ENCODE peak calls at places on chromosome 13, in eight cellular contexts. One of them, this sample, is unnamed. For H3K4me1, the result is how much of the 10 kb centered on the place peaks cover.

GRCh38 chr13:111270126-111270525 is 50.3 kb upstream of the TEX29 start:
- DNase-seq in fibroblast of lung: peak
- DNase-seq in GM12878: no peak
- DNase-seq in BE2C: no peak
- DNase-seq in cardiac muscle cell: no peak
- DNase-seq in spleen: no peak
- DNase-seq in mammary epithelial cell: no peak
- DNase-seq in Peyer's patch: no peak
- DNase-seq in this sample: no peak

GRCh38 chr13:50011461-50011860 is 3.8 kb upstream of the KCNRG start:
- DNase-seq in fibroblast of lung: no peak
- DNase-seq in GM12878: no peak
- DNase-seq in BE2C: no peak
- DNase-seq in cardiac muscle cell: no peak
- DNase-seq in spleen: no peak
- DNase-seq in mammary epithelial cell: no peak
- DNase-seq in Peyer's patch: no peak
- DNase-seq in this sample: no peak

GRCh38 chr13:80571346-80572307 is 230.7 kb upstream of the SPRY2 start:
- DNase-seq in fibroblast of lung: no peak
- DNase-seq in GM12878: no peak
- DNase-seq in BE2C: peak
- DNase-seq in cardiac muscle cell: no peak
- DNase-seq in spleen: no peak
- DNase-seq in mammary epithelial cell: no peak
- DNase-seq in Peyer's patch: no peak
- DNase-seq in this sample: no peak

GRCh38 chr13:50131998-50132936 is 117.0 kb downstream of the KCNRG start:
- DNase-seq in fibroblast of lung: peak
- DNase-seq in GM12878: no peak
- DNase-seq in BE2C: no peak
- DNase-seq in cardiac muscle cell: peak
- DNase-seq in spleen: no peak
- DNase-seq in mammary epithelial cell: no peak
- DNase-seq in Peyer's patch: no peak
- DNase-seq in this sample: no peak

GRCh38 chr13:35675651-35676050 is 199.2 kb upstream of the MAB21L1 start:
- DNase-seq in fibroblast of lung: no peak
- DNase-seq in GM12878: no peak
- DNase-seq in BE2C: no peak
- DNase-seq in cardiac muscle cell: no peak
- DNase-seq in spleen: no peak
- DNase-seq in mammary epithelial cell: no peak
- DNase-seq in Peyer's patch: no peak
- DNase-seq in this sample: no peak

GRCh38 chr13:76769238-76769859 is 116.9 kb downstream of the KCTD12 start:
- DNase-seq in fibroblast of lung: no peak
- DNase-seq in GM12878: no peak
- DNase-seq in BE2C: no peak
- DNase-seq in cardiac muscle cell: no peak
- DNase-seq in spleen: no peak
- DNase-seq in mammary epithelial cell: no peak
- DNase-seq in Peyer's patch: no peak
- DNase-seq in this sample: no peak

GRCh38 chr13:96948127-96948526 is 46.1 kb downstream of the OXGR1 start:
- DNase-seq in fibroblast of lung: no peak
- DNase-seq in GM12878: no peak
- DNase-seq in BE2C: no peak
- DNase-seq in cardiac muscle cell: no peak
- DNase-seq in spleen: no peak
- DNase-seq in mammary epithelial cell: no peak
- DNase-seq in Peyer's patch: no peak
- DNase-seq in this sample: no peak

GRCh38 chr13:79673310-79673992 is 192.5 kb downstream of the NDFIP2 start:
- DNase-seq in fibroblast of lung: no peak
- DNase-seq in GM12878: no peak
- DNase-seq in BE2C: no peak
- DNase-seq in cardiac muscle cell: no peak
- DNase-seq in spleen: no peak
- DNase-seq in mammary epithelial cell: no peak
- DNase-seq in Peyer's patch: no peak
- DNase-seq in this sample: no peak

GRCh38 chr13:64154514-64154913 is 2738.9 kb upstream of the PCDH20 start:
- DNase-seq in fibroblast of lung: peak
- DNase-seq in GM12878: no peak
- DNase-seq in BE2C: no peak
- DNase-seq in cardiac muscle cell: peak
- DNase-seq in spleen: no peak
- DNase-seq in mammary epithelial cell: no peak
- DNase-seq in Peyer's patch: no peak
- DNase-seq in this sample: no peak

GRCh38 chr13:59746291-59746962 is 417.3 kb downstream of the DIAPH3 start:
- DNase-seq in fibroblast of lung: peak
- DNase-seq in GM12878: no peak
- DNase-seq in BE2C: no peak
- DNase-seq in cardiac muscle cell: peak
- DNase-seq in spleen: no peak
- DNase-seq in mammary epithelial cell: peak
- DNase-seq in Peyer's patch: no peak
- DNase-seq in this sample: no peak

GRCh38 chr13:104962411-104962810 is 1573.1 kb downstream of the EFNB2 start:
- DNase-seq in fibroblast of lung: no peak
- DNase-seq in GM12878: no peak
- DNase-seq in BE2C: no peak
- DNase-seq in cardiac muscle cell: no peak
- DNase-seq in spleen: no peak
- DNase-seq in mammary epithelial cell: no peak
- DNase-seq in Peyer's patch: no peak
- DNase-seq in this sample: no peak

GRCh38 chr13:41136396-41137031 is 3.9 kb upstream of the KBTBD6 start:
- DNase-seq in fibroblast of lung: no peak
- DNase-seq in GM12878: no peak
- DNase-seq in BE2C: no peak
- DNase-seq in cardiac muscle cell: no peak
- DNase-seq in spleen: no peak
- DNase-seq in mammary epithelial cell: no peak
- DNase-seq in Peyer's patch: no peak
- DNase-seq in this sample: no peak

GRCh38 chr13:82933986-82934385 is 948.3 kb downstream of the SLITRK1 start:
- DNase-seq in fibroblast of lung: peak
- DNase-seq in GM12878: no peak
- DNase-seq in BE2C: no peak
- DNase-seq in cardiac muscle cell: no peak
- DNase-seq in spleen: no peak
- DNase-seq in mammary epithelial cell: no peak
- DNase-seq in Peyer's patch: no peak
- DNase-seq in this sample: no peak

GRCh38 chr13:79491715-79492114 is 10.8 kb downstream of the NDFIP2 start:
- DNase-seq in fibroblast of lung: peak
- DNase-seq in GM12878: no peak
- DNase-seq in BE2C: no peak
- DNase-seq in cardiac muscle cell: peak
- DNase-seq in spleen: no peak
- DNase-seq in mammary epithelial cell: peak
- DNase-seq in Peyer's patch: no peak
- DNase-seq in this sample: no peak

GRCh38 chr13:26888632-26889031 is 128.0 kb upstream of the GPR12 start:
- DNase-seq in fibroblast of lung: no peak
- DNase-seq in GM12878: no peak
- DNase-seq in BE2C: no peak
- DNase-seq in cardiac muscle cell: no peak
- DNase-seq in spleen: no peak
- DNase-seq in mammary epithelial cell: no peak
- DNase-seq in Peyer's patch: no peak
- DNase-seq in this sample: no peak

GRCh38 chr13:87981416-87981815 is 310.2 kb downstream of the SLITRK5 start:
- DNase-seq in fibroblast of lung: no peak
- DNase-seq in GM12878: no peak
- DNase-seq in BE2C: no peak
- DNase-seq in cardiac muscle cell: no peak
- DNase-seq in spleen: no peak
- DNase-seq in mammary epithelial cell: no peak
- DNase-seq in Peyer's patch: no peak
- DNase-seq in this sample: no peak

GRCh38 chr13:79385694-79386093 is 20.4 kb downstream of the RBM26 start:
- DNase-seq in fibroblast of lung: no peak
- DNase-seq in GM12878: peak
- DNase-seq in BE2C: no peak
- DNase-seq in cardiac muscle cell: no peak
- DNase-seq in spleen: no peak
- DNase-seq in mammary epithelial cell: peak
- DNase-seq in Peyer's patch: no peak
- DNase-seq in this sample: no peak

GRCh38 chr13:51614350-51614786 is 30.1 kb downstream of the WDFY2 start:
- DNase-seq in fibroblast of lung: no peak
- DNase-seq in GM12878: peak
- DNase-seq in BE2C: peak
- DNase-seq in cardiac muscle cell: no peak
- DNase-seq in spleen: peak
- DNase-seq in mammary epithelial cell: no peak
- DNase-seq in Peyer's patch: peak
- DNase-seq in this sample: no peak

GRCh38 chr13:109385161-109385560 is 401.2 kb downstream of the IRS2 start:
- DNase-seq in fibroblast of lung: peak
- DNase-seq in GM12878: no peak
- DNase-seq in BE2C: no peak
- DNase-seq in cardiac muscle cell: peak
- DNase-seq in spleen: no peak
- DNase-seq in mammary epithelial cell: peak
- DNase-seq in Peyer's patch: no peak
- DNase-seq in this sample: no peak

GRCh38 chr13:111939285-111940278 is 127.4 kb upstream of the SOX1 start:
- DNase-seq in fibroblast of lung: no peak
- DNase-seq in GM12878: no peak
- DNase-seq in BE2C: no peak
- DNase-seq in cardiac muscle cell: no peak
- DNase-seq in spleen: no peak
- DNase-seq in mammary epithelial cell: no peak
- DNase-seq in Peyer's patch: no peak
- DNase-seq in this sample: no peak

GRCh38 chr13:75715598-75716523 is 79.7 kb downstream of the LMO7 start:
- DNase-seq in fibroblast of lung: peak
- DNase-seq in GM12878: peak
- DNase-seq in BE2C: no peak
- DNase-seq in cardiac muscle cell: peak
- DNase-seq in spleen: no peak
- DNase-seq in mammary epithelial cell: peak
- DNase-seq in Peyer's patch: no peak
- DNase-seq in this sample: no peak

GRCh38 chr13:75566658-75567057 is 17.1 kb downstream of the UCHL3 start:
- DNase-seq in fibroblast of lung: peak
- DNase-seq in GM12878: no peak
- DNase-seq in BE2C: no peak
- DNase-seq in cardiac muscle cell: peak
- DNase-seq in spleen: no peak
- DNase-seq in mammary epithelial cell: peak
- DNase-seq in Peyer's patch: no peak
- DNase-seq in this sample: no peak

GRCh38 chr13:74978596-74978995 is 503.4 kb downstream of the TBC1D4 start:
- DNase-seq in fibroblast of lung: no peak
- DNase-seq in GM12878: no peak
- DNase-seq in BE2C: peak
- DNase-seq in cardiac muscle cell: no peak
- DNase-seq in spleen: no peak
- DNase-seq in mammary epithelial cell: peak
- DNase-seq in Peyer's patch: no peak
- DNase-seq in this sample: no peak

GRCh38 chr13:72431981-72432617 is 295.3 kb downstream of the MZT1 start:
- DNase-seq in fibroblast of lung: peak
- DNase-seq in GM12878: no peak
- DNase-seq in BE2C: no peak
- DNase-seq in cardiac muscle cell: no peak
- DNase-seq in spleen: no peak
- DNase-seq in mammary epithelial cell: no peak
- DNase-seq in Peyer's patch: no peak
- DNase-seq in this sample: no peak
- TF ChIP-seq CTCF in fibroblast of lung: no peak
- TF ChIP-seq CTCF in GM12878: no peak
- TF ChIP-seq CTCF in BE2C: no peak
- TF ChIP-seq CTCF in cardiac muscle cell: no peak
- TF ChIP-seq CTCF in spleen: no peak
- TF ChIP-seq CTCF in mammary epithelial cell: no peak
- TF ChIP-seq CTCF in Peyer's patch: no peak
- TF ChIP-seq CTCF in this sample: no peak

DNA sequence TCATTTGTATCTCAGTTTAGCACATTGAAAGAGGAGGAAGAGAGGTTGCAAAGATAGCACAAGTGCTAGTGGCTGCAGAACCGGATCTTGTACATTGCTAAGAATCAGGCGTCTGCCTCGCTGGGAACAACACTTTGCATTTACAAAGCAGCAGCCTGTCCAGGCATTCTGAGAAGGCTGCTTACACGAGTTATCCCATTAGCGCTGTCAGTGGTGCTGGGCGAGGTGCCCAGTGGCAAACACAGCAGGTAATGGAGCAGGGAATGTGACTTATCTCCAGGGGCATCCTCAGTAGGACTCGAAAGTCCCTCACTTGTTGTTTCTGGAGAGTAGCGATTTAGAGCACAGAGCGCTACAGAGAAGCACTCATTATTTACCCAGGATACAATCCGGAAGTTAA is 209.6 kb downstream of the OLFM4 start:
- DNase-seq in fibroblast of lung: no peak
- DNase-seq in GM12878: no peak
- DNase-seq in BE2C: no peak
- DNase-seq in cardiac muscle cell: no peak
- DNase-seq in spleen: no peak
- DNase-seq in mammary epithelial cell: no peak
- DNase-seq in Peyer's patch: no peak
- DNase-seq in this sample: no peak
- H3K4me1 ChIP-seq in fibroblast of lung: under half
- H3K4me1 ChIP-seq in GM12878: under half
- H3K4me1 ChIP-seq in BE2C: under half
- H3K4me1 ChIP-seq in cardiac muscle cell: under half
- H3K4me1 ChIP-seq in spleen: under half
- H3K4me1 ChIP-seq in mammary epithelial cell: under half
- H3K4me1 ChIP-seq in Peyer's patch: under half
- H3K4me1 ChIP-seq in this sample: under half

DNA sequence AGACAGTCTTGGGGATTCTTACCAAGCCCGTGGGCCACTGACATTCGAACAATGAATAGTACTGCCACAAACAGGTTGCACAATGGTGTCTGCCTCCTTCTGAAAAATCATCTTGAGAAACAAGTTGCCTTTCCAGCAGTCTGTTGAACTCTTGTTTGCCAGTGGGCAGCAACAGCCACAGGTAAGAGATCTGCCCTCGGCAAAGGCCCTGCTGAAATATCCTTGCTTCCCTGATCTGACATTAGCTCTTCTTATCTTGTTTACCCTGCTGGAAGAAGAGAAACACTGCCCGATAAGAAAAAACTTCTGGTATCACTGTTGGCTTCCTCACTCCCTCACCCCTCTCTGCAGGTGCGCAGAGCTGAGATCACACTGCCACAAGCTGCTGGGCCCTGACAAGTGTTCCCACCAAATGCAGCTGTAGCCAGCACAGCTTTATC is 2.0 kb downstream of the DOCK9 start:
- DNase-seq in fibroblast of lung: no peak
- DNase-seq in GM12878: no peak
- DNase-seq in BE2C: no peak
- DNase-seq in cardiac muscle cell: peak
- DNase-seq in spleen: no peak
- DNase-seq in mammary epithelial cell: no peak
- DNase-seq in Peyer's patch: no peak
- DNase-seq in this sample: no peak
- TF ChIP-seq CTCF in fibroblast of lung: no peak
- TF ChIP-seq CTCF in GM12878: no peak
- TF ChIP-seq CTCF in BE2C: no peak
- TF ChIP-seq CTCF in cardiac muscle cell: no peak
- TF ChIP-seq CTCF in spleen: no peak
- TF ChIP-seq CTCF in mammary epithelial cell: no peak
- TF ChIP-seq CTCF in Peyer's patch: no peak
- TF ChIP-seq CTCF in this sample: no peak

GRCh38 chr13:98490866-98491265 is 86.0 kb downstream of the STK24 start:
- DNase-seq in fibroblast of lung: no peak
- DNase-seq in GM12878: no peak
- DNase-seq in BE2C: no peak
- DNase-seq in cardiac muscle cell: no peak
- DNase-seq in spleen: no peak
- DNase-seq in mammary epithelial cell: no peak
- DNase-seq in Peyer's patch: no peak
- DNase-seq in this sample: no peak
- H3K4me1 ChIP-seq in fibroblast of lung: under half
- H3K4me1 ChIP-seq in GM12878: under half
- H3K4me1 ChIP-seq in BE2C: under half
- H3K4me1 ChIP-seq in cardiac muscle cell: under half
- H3K4me1 ChIP-seq in spleen: half or more
- H3K4me1 ChIP-seq in mammary epithelial cell: under half
- H3K4me1 ChIP-seq in Peyer's patch: under half
- H3K4me1 ChIP-seq in this sample: under half

This sample was measured in tibial artery.